ENCODE peak calls at places on chromosomes 7 and 10, in four cellular contexts. T, X, W and Q are unnamed samples.

GRCh38 chr10:28561531-28561930 is 28.6 kb downstream of the WAC start:
- DNase-seq in W (no peak), T (no peak), X (no peak), Q (no peak)

GRCh38 chr7:40793132-40793531 is 658.3 kb downstream of the SUGCT start:
- DNase-seq in W (no peak), T (peak; percentile 50), X (no peak), Q (peak; percentile 71)

GRCh38 chr7:121798896-121799295 is 74.1 kb upstream of the PTPRZ1 start:
- DNase-seq in X (no peak), T (no peak), W (peak; percentile 64), Q (no peak)

GRCh38 chr7:47572939-47573757 is 8.8 kb downstream of the TNS3 start:
- DNase-seq in T (no peak), X (no peak), W (no peak), Q (no peak)

GRCh38 chr10:60778978-60779668 is 845 bp downstream of the CDK1 start:
- DNase-seq in T (peak; percentile 13), X (no peak), W (peak; percentile 49), Q (no peak)

GRCh38 chr10:43737003-43737402 is 88.3 kb upstream of the ZNF32 start:
- DNase-seq in X (no peak), W (no peak), T (no peak), Q (no peak)

GRCh38 chr7:45975847-45976484 is 54.9 kb upstream of the IGFBP3 start:
- DNase-seq in X (no peak), W (no peak), T (no peak), Q (no peak)

GRCh38 chr7:1698951-1699350 is 28.9 kb downstream of the ELFN1 start:
- DNase-seq in X (no peak), W (no peak), T (no peak), Q (no peak)

GRCh38 chr10:78211476-78212110 is 177.9 kb downstream of the RPS24 start:
- DNase-seq in X (peak; percentile 61), T (peak; percentile 77), W (peak; percentile 11), Q (peak; percentile 69)

DNA sequence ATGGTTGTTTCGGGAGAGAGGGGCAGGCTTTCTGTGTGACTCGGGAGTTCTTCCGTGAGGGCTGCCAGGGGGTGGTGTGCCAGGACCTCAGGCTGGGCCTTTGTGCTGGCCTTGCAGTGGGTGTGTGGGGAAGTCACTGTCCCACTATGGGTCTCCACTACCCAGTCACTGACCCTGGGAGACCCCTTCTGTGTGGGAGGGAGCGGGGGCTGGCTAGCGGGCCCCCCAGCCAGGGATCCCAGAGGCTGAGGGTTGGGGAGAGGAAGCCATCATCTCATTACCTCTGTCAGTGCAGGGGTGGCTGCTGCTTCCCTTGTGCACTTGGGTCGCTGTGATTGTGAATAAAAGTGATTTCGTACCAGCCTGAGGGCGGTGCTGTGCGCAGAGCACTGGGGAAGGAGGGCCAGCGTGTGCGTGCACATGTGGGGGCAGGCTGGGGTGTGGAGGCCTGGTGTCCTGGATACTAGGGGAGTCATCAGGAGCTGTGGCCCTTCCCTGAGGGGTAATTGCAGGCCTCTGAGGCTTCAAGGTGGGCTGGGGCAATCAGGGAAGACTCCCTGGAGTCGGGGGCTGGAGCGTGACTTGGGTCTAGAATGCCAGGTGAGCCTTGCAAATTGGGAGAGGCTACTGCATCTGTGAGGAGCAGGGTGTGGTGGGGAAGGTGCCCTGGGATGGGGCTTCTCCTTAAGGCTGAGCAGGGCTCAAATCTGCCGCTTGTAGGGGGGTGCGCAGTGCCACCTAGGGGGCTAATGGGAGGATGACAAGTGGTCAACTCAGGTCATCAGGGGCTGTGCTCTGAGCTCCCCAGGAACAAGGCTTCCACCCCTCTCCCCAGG is 98.9 kb downstream of the NEURL1 start:
- DNase-seq in W (no peak), T (peak; percentile 37), X (peak; percentile 59), Q (peak; percentile 35)
- TF ChIP-seq CTCF in W (peak; percentile 56), T (peak; percentile 73), X (peak; percentile 44), Q (peak; percentile 67)

DNA sequence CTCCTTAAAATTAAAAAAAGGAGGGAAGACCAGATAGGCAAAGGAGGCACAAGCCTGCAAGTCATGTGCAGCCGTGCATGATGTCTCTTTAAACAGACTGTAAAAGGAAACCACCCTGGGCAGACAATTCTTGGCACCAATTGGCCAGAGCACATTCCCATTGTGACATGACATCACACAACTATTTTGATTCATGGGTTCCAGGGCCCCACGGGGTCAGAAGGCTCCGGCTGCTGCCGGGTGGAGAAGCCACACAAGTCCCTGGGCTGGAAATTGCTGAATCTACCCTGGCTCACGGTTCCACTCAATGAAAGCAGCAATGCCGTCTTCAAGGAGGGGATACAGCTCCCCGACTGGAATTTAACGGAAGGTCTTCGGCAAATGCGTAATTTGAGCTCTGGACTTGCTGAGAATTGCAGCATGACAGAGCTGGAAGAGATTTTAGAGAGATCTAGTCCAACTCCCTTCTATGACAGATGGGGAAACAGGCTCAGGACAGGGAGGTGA is 140.5 kb downstream of the PRKAG2 start:
- DNase-seq in T (peak; percentile 96), X (no peak), W (peak; percentile 78), Q (peak; percentile 93)
- TF ChIP-seq CTCF in T (peak; percentile 62), X (no peak), W (no peak), Q (peak; percentile 35)

DNA sequence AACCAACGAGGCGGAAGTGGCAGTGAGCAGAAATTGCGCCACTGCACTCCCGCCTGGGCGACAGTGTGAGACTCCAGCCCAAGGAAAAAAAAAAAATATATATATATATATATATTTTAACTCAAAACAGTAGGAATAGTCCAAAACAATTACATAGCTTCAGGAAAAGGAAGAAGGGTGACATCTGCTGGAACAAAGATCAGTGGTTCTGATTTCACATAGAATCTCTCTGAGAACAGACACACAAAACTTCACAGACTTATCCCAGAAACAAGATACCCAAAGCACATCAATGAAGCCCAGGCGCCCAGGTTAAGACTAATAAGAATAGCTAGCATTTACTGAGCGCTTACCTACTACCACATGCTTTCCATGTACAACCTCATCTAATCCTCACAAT is 45.0 kb downstream of the DNMBP start:
- DNase-seq in X (no peak), T (peak; percentile 57), W (no peak), Q (peak; percentile 61)
- TF ChIP-seq CTCF in X (no peak), T (peak; percentile 8), W (no peak), Q (peak; percentile 19)

GRCh38 chr7:35825984-35826383 is 25.1 kb downstream of the SEPTIN7 start:
- DNase-seq in T (no peak), W (no peak), X (no peak), Q (no peak)
- TF ChIP-seq CTCF in T (no peak), W (no peak), X (no peak), Q (no peak)

GRCh38 chr7:72493850-72494661 is 81.9 kb upstream of the CALN1 start:
- DNase-seq in X (peak; percentile 72), T (peak; percentile 25), W (peak; percentile 42), Q (peak; percentile 48)
- TF ChIP-seq CTCF in X (peak; percentile 85), T (peak; percentile 47), W (peak; percentile 46), Q (peak; percentile 59)

DNA sequence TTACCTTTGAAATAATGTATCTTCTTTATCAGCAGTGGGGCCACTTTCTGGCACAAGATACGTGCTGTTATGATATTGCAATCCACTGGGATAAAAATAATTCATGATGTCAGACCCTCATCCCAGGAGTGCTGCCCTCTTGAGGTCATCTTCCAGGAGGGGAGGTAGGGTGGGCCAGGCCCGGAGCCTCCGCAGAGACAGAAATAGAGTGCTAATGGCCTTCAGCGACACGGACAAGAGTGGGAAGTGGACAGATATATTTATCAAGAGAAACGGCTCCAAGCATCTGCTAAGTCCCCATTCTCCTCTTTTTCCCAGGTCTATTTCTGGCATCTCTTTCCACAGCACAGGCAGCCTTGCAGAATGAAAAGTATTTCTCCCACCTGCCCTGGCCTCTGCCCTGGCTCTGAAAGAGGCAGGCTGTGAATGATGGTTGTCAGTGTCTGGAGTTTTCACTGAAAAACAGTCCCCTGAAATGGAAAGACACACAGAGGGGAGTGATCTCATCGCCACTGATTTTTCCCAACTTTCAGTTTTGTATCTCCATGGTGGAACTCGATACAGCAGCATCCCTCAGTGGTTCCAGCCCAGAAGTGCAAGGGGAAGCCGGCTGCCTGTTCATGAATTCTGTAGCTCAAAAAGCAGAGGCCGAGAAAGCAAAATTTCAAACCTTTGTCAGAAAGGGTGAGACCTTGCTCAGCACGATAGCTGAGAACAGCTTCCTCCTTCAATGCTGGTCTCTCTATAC is 251.7 kb upstream of the MYO3A start:
- DNase-seq in W (peak; percentile 2), X (peak; percentile 51), T (peak; percentile 52), Q (peak; percentile 1)
- TF ChIP-seq CTCF in W (no peak), X (peak; percentile 32), T (peak; percentile 81), Q (peak; percentile 19)

GRCh38 chr10:104777086-104777799 is 136.2 kb downstream of the SORCS3 start:
- DNase-seq in T (no peak), W (no peak), X (no peak), Q (no peak)
- TF ChIP-seq CTCF in T (no peak), W (no peak), X (no peak), Q (no peak)

DNA sequence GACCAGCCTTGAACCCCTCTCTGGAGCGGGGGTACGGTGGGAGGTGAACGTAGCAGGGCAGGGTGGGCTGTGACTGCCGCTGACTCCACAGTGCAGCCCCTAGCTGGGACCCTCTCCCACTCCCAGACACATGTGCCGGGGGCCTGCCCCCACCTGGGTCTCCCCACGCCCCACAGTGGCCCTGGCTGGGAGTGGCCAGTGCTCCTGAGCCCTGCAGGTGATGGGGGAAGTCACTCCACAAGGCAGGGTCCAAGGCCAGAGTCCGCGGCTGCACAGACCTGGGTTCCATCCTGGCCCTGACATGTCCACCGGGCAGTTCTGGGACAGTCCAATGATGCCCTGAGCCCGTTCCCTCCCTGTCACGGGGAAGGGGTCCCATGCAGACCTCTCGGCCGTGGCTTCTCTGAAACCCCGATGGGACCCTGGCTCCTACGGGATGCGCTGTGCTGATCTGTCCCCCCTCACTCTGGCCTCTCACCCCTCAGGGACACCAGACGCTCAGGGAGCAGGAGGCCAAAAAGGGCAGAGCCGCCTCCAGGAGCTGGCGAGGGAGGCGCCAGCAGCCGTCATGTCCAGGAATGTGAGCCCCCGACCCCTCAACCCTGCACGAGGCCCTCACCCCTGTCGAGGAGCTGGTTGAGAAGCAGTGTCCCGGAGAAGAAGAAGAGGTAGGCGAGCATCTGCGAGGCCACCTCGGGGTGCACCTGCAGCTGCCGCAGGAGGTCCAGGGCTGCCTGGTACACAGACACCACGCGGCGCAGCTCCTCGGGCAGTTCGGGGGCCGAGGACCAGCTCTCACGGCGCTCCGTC is 40.4 kb downstream of the AP5Z1 start:
- DNase-seq in X (no peak), W (no peak), T (no peak), Q (no peak)
- TF ChIP-seq CTCF in X (no peak), W (no peak), T (no peak), Q (no peak)

DNA sequence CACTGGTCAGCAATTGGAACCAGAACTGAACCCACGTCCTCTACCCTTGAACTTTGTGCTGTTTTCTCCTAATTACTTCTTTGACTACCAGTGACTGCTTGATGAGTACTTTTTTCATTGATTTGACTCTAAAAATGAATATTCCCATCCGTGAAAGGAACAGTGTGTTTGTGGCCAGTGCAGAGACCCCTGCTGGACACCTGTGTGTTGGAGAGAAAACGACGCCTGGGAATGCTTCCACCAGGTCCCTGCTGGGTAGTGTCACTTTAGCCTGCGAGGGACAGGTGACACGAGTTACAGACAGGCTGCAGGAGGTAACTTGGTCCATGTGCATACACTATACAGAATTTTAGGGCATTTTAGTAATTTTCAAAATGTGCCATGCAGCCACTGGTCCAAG is 6.8 kb upstream of the GJD4 start:
- DNase-seq in W (no peak), X (no peak), T (no peak), Q (no peak)
- TF ChIP-seq CTCF in W (peak; percentile 30), X (no peak), T (peak; percentile 51), Q (peak; percentile 45)